ENCODE peak calls at places on chromosomes 12 and 14, in six cellular contexts. One of them, this sample, is unnamed.

GRCh38 chr12:106107566-106107965 is 31.2 kb downstream of the NUAK1 start:
- DNase-seq in stomach: no peak
- DNase-seq in activated CD8-positive, alpha-beta memory T cell treated with anti-CD3 and anti-CD28 coated beads for 48 hours: no peak
- DNase-seq in tibial nerve: no peak
- DNase-seq in psoas muscle: no peak
- DNase-seq in stimulated activated CD8-positive, alpha-beta memory T cell treated with anti-CD3 and anti-CD28 coated beads, Interleukin-4, amount 100 ng/mL, for 24 hours: no peak
- DNase-seq in this sample: no peak

GRCh38 chr14:58826845-58827686 is 189.3 kb downstream of the DACT1 start:
- DNase-seq in stomach: no peak
- DNase-seq in activated CD8-positive, alpha-beta memory T cell treated with anti-CD3 and anti-CD28 coated beads for 48 hours: no peak
- DNase-seq in tibial nerve: no peak
- DNase-seq in psoas muscle: no peak
- DNase-seq in stimulated activated CD8-positive, alpha-beta memory T cell treated with anti-CD3 and anti-CD28 coated beads, Interleukin-4, amount 100 ng/mL, for 24 hours: no peak
- DNase-seq in this sample: no peak

GRCh38 chr12:25463005-25463404 is 90.1 kb downstream of the LMNTD1 start:
- DNase-seq in stomach: no peak
- DNase-seq in activated CD8-positive, alpha-beta memory T cell treated with anti-CD3 and anti-CD28 coated beads for 48 hours: no peak
- DNase-seq in tibial nerve: no peak
- DNase-seq in psoas muscle: no peak
- DNase-seq in stimulated activated CD8-positive, alpha-beta memory T cell treated with anti-CD3 and anti-CD28 coated beads, Interleukin-4, amount 100 ng/mL, for 24 hours: no peak
- DNase-seq in this sample: no peak

GRCh38 chr14:33848706-33849454 is 102.0 kb downstream of the EGLN3 start:
- DNase-seq in stomach: peak
- DNase-seq in activated CD8-positive, alpha-beta memory T cell treated with anti-CD3 and anti-CD28 coated beads for 48 hours: no peak
- DNase-seq in tibial nerve: no peak
- DNase-seq in psoas muscle: peak
- DNase-seq in stimulated activated CD8-positive, alpha-beta memory T cell treated with anti-CD3 and anti-CD28 coated beads, Interleukin-4, amount 100 ng/mL, for 24 hours: no peak
- DNase-seq in this sample: peak

GRCh38 chr14:89621009-89621421 is 204.0 kb upstream of the FOXN3 start:
- DNase-seq in stomach: no peak
- DNase-seq in activated CD8-positive, alpha-beta memory T cell treated with anti-CD3 and anti-CD28 coated beads for 48 hours: peak
- DNase-seq in tibial nerve: no peak
- DNase-seq in psoas muscle: no peak
- DNase-seq in stimulated activated CD8-positive, alpha-beta memory T cell treated with anti-CD3 and anti-CD28 coated beads, Interleukin-4, amount 100 ng/mL, for 24 hours: no peak
- DNase-seq in this sample: no peak

GRCh38 chr14:104298458-104298857 is 160.1 kb downstream of the KIF26A start:
- DNase-seq in stomach: no peak
- DNase-seq in activated CD8-positive, alpha-beta memory T cell treated with anti-CD3 and anti-CD28 coated beads for 48 hours: no peak
- DNase-seq in tibial nerve: no peak
- DNase-seq in psoas muscle: no peak
- DNase-seq in stimulated activated CD8-positive, alpha-beta memory T cell treated with anti-CD3 and anti-CD28 coated beads, Interleukin-4, amount 100 ng/mL, for 24 hours: no peak
- DNase-seq in this sample: no peak

GRCh38 chr12:15719230-15719629 is 70.0 kb downstream of the EPS8 start:
- DNase-seq in stomach: no peak
- DNase-seq in activated CD8-positive, alpha-beta memory T cell treated with anti-CD3 and anti-CD28 coated beads for 48 hours: no peak
- DNase-seq in tibial nerve: no peak
- DNase-seq in psoas muscle: no peak
- DNase-seq in stimulated activated CD8-positive, alpha-beta memory T cell treated with anti-CD3 and anti-CD28 coated beads, Interleukin-4, amount 100 ng/mL, for 24 hours: no peak
- DNase-seq in this sample: no peak

GRCh38 chr12:124352839-124353238 is 57.9 kb downstream of the RFLNA start:
- DNase-seq in stomach: peak
- DNase-seq in activated CD8-positive, alpha-beta memory T cell treated with anti-CD3 and anti-CD28 coated beads for 48 hours: no peak
- DNase-seq in tibial nerve: no peak
- DNase-seq in psoas muscle: no peak
- DNase-seq in stimulated activated CD8-positive, alpha-beta memory T cell treated with anti-CD3 and anti-CD28 coated beads, Interleukin-4, amount 100 ng/mL, for 24 hours: no peak
- DNase-seq in this sample: no peak

GRCh38 chr14:36498938-36499337 is 21.1 kb downstream of the NKX2-1 start:
- DNase-seq in stomach: no peak
- DNase-seq in activated CD8-positive, alpha-beta memory T cell treated with anti-CD3 and anti-CD28 coated beads for 48 hours: no peak
- DNase-seq in tibial nerve: no peak
- DNase-seq in psoas muscle: no peak
- DNase-seq in stimulated activated CD8-positive, alpha-beta memory T cell treated with anti-CD3 and anti-CD28 coated beads, Interleukin-4, amount 100 ng/mL, for 24 hours: no peak
- DNase-seq in this sample: no peak

GRCh38 chr12:85711735-85712390 is 124.3 kb downstream of the RASSF9 start:
- DNase-seq in stomach: no peak
- DNase-seq in activated CD8-positive, alpha-beta memory T cell treated with anti-CD3 and anti-CD28 coated beads for 48 hours: no peak
- DNase-seq in tibial nerve: peak
- DNase-seq in psoas muscle: peak
- DNase-seq in stimulated activated CD8-positive, alpha-beta memory T cell treated with anti-CD3 and anti-CD28 coated beads, Interleukin-4, amount 100 ng/mL, for 24 hours: no peak
- DNase-seq in this sample: no peak

GRCh38 chr12:123576611-123577010 is 7.7 kb upstream of the TMED2 start:
- DNase-seq in stomach: no peak
- DNase-seq in activated CD8-positive, alpha-beta memory T cell treated with anti-CD3 and anti-CD28 coated beads for 48 hours: no peak
- DNase-seq in tibial nerve: no peak
- DNase-seq in psoas muscle: no peak
- DNase-seq in stimulated activated CD8-positive, alpha-beta memory T cell treated with anti-CD3 and anti-CD28 coated beads, Interleukin-4, amount 100 ng/mL, for 24 hours: no peak
- DNase-seq in this sample: no peak

GRCh38 chr14:84874436-84874835 is 655.5 kb upstream of the FLRT2 start:
- DNase-seq in stomach: no peak
- DNase-seq in activated CD8-positive, alpha-beta memory T cell treated with anti-CD3 and anti-CD28 coated beads for 48 hours: no peak
- DNase-seq in tibial nerve: no peak
- DNase-seq in psoas muscle: no peak
- DNase-seq in stimulated activated CD8-positive, alpha-beta memory T cell treated with anti-CD3 and anti-CD28 coated beads, Interleukin-4, amount 100 ng/mL, for 24 hours: no peak
- DNase-seq in this sample: no peak

GRCh38 chr14:94646481-94646880 is 34.3 kb downstream of the SERPINA3 start:
- DNase-seq in stomach: no peak
- DNase-seq in activated CD8-positive, alpha-beta memory T cell treated with anti-CD3 and anti-CD28 coated beads for 48 hours: no peak
- DNase-seq in tibial nerve: no peak
- DNase-seq in psoas muscle: no peak
- DNase-seq in stimulated activated CD8-positive, alpha-beta memory T cell treated with anti-CD3 and anti-CD28 coated beads, Interleukin-4, amount 100 ng/mL, for 24 hours: no peak
- DNase-seq in this sample: no peak

GRCh38 chr12:54967461-54967860 is 17.1 kb downstream of the TESPA1 start:
- DNase-seq in stomach: peak
- DNase-seq in activated CD8-positive, alpha-beta memory T cell treated with anti-CD3 and anti-CD28 coated beads for 48 hours: no peak
- DNase-seq in tibial nerve: no peak
- DNase-seq in psoas muscle: no peak
- DNase-seq in stimulated activated CD8-positive, alpha-beta memory T cell treated with anti-CD3 and anti-CD28 coated beads, Interleukin-4, amount 100 ng/mL, for 24 hours: no peak
- DNase-seq in this sample: no peak

GRCh38 chr12:4120316-4120920 is 153.1 kb upstream of the CCND2 start:
- DNase-seq in stomach: no peak
- DNase-seq in activated CD8-positive, alpha-beta memory T cell treated with anti-CD3 and anti-CD28 coated beads for 48 hours: no peak
- DNase-seq in tibial nerve: no peak
- DNase-seq in psoas muscle: no peak
- DNase-seq in stimulated activated CD8-positive, alpha-beta memory T cell treated with anti-CD3 and anti-CD28 coated beads, Interleukin-4, amount 100 ng/mL, for 24 hours: no peak
- DNase-seq in this sample: no peak

GRCh38 chr14:69288001-69288771 is 28.2 kb downstream of the GALNT16 start:
- DNase-seq in stomach: peak
- DNase-seq in activated CD8-positive, alpha-beta memory T cell treated with anti-CD3 and anti-CD28 coated beads for 48 hours: no peak
- DNase-seq in tibial nerve: no peak
- DNase-seq in psoas muscle: peak
- DNase-seq in stimulated activated CD8-positive, alpha-beta memory T cell treated with anti-CD3 and anti-CD28 coated beads, Interleukin-4, amount 100 ng/mL, for 24 hours: no peak
- DNase-seq in this sample: no peak

GRCh38 chr14:95274874-95275273 is 44.8 kb downstream of the CLMN start:
- DNase-seq in stomach: no peak
- DNase-seq in activated CD8-positive, alpha-beta memory T cell treated with anti-CD3 and anti-CD28 coated beads for 48 hours: no peak
- DNase-seq in tibial nerve: no peak
- DNase-seq in psoas muscle: no peak
- DNase-seq in stimulated activated CD8-positive, alpha-beta memory T cell treated with anti-CD3 and anti-CD28 coated beads, Interleukin-4, amount 100 ng/mL, for 24 hours: no peak
- DNase-seq in this sample: no peak

GRCh38 chr12:79689477-79690155 is 1.1 kb downstream of the PAWR start:
- DNase-seq in stomach: peak
- DNase-seq in activated CD8-positive, alpha-beta memory T cell treated with anti-CD3 and anti-CD28 coated beads for 48 hours: no peak
- DNase-seq in tibial nerve: no peak
- DNase-seq in psoas muscle: peak
- DNase-seq in stimulated activated CD8-positive, alpha-beta memory T cell treated with anti-CD3 and anti-CD28 coated beads, Interleukin-4, amount 100 ng/mL, for 24 hours: no peak
- DNase-seq in this sample: peak

GRCh38 chr12:72256725-72257124 is 15.4 kb upstream of the TRHDE start:
- DNase-seq in stomach: no peak
- DNase-seq in activated CD8-positive, alpha-beta memory T cell treated with anti-CD3 and anti-CD28 coated beads for 48 hours: no peak
- DNase-seq in tibial nerve: no peak
- DNase-seq in psoas muscle: no peak
- DNase-seq in stimulated activated CD8-positive, alpha-beta memory T cell treated with anti-CD3 and anti-CD28 coated beads, Interleukin-4, amount 100 ng/mL, for 24 hours: no peak
- DNase-seq in this sample: no peak

GRCh38 chr14:82432531-82432930 is 898.9 kb upstream of the SEL1L start:
- DNase-seq in stomach: no peak
- DNase-seq in activated CD8-positive, alpha-beta memory T cell treated with anti-CD3 and anti-CD28 coated beads for 48 hours: no peak
- DNase-seq in tibial nerve: no peak
- DNase-seq in psoas muscle: no peak
- DNase-seq in stimulated activated CD8-positive, alpha-beta memory T cell treated with anti-CD3 and anti-CD28 coated beads, Interleukin-4, amount 100 ng/mL, for 24 hours: no peak
- DNase-seq in this sample: no peak

GRCh38 chr14:102250636-102251035 is 54.3 kb downstream of the MOK start:
- DNase-seq in stomach: no peak
- DNase-seq in activated CD8-positive, alpha-beta memory T cell treated with anti-CD3 and anti-CD28 coated beads for 48 hours: no peak
- DNase-seq in tibial nerve: no peak
- DNase-seq in psoas muscle: no peak
- DNase-seq in stimulated activated CD8-positive, alpha-beta memory T cell treated with anti-CD3 and anti-CD28 coated beads, Interleukin-4, amount 100 ng/mL, for 24 hours: no peak
- DNase-seq in this sample: no peak

GRCh38 chr14:96934961-96935360 is 137.8 kb downstream of the VRK1 start:
- DNase-seq in stomach: no peak
- DNase-seq in activated CD8-positive, alpha-beta memory T cell treated with anti-CD3 and anti-CD28 coated beads for 48 hours: no peak
- DNase-seq in tibial nerve: no peak
- DNase-seq in psoas muscle: no peak
- DNase-seq in stimulated activated CD8-positive, alpha-beta memory T cell treated with anti-CD3 and anti-CD28 coated beads, Interleukin-4, amount 100 ng/mL, for 24 hours: no peak
- DNase-seq in this sample: no peak

GRCh38 chr14:100532916-100533630 is 54.1 kb downstream of the BEGAIN start:
- DNase-seq in stomach: peak
- DNase-seq in activated CD8-positive, alpha-beta memory T cell treated with anti-CD3 and anti-CD28 coated beads for 48 hours: no peak
- DNase-seq in tibial nerve: peak
- DNase-seq in psoas muscle: peak
- DNase-seq in stimulated activated CD8-positive, alpha-beta memory T cell treated with anti-CD3 and anti-CD28 coated beads, Interleukin-4, amount 100 ng/mL, for 24 hours: no peak
- DNase-seq in this sample: peak

GRCh38 chr14:68576496-68577244 is 216.2 kb downstream of the ZFP36L1 start:
- DNase-seq in stomach: no peak
- DNase-seq in activated CD8-positive, alpha-beta memory T cell treated with anti-CD3 and anti-CD28 coated beads for 48 hours: no peak
- DNase-seq in tibial nerve: no peak
- DNase-seq in psoas muscle: no peak
- DNase-seq in stimulated activated CD8-positive, alpha-beta memory T cell treated with anti-CD3 and anti-CD28 coated beads, Interleukin-4, amount 100 ng/mL, for 24 hours: no peak
- DNase-seq in this sample: peak

GRCh38 chr14:73786632-73786941 is 65.0 kb upstream of the PTGR2 start:
- DNase-seq in stomach: peak
- DNase-seq in activated CD8-positive, alpha-beta memory T cell treated with anti-CD3 and anti-CD28 coated beads for 48 hours: no peak
- DNase-seq in tibial nerve: no peak
- DNase-seq in psoas muscle: peak
- DNase-seq in stimulated activated CD8-positive, alpha-beta memory T cell treated with anti-CD3 and anti-CD28 coated beads, Interleukin-4, amount 100 ng/mL, for 24 hours: no peak
- DNase-seq in this sample: peak

GRCh38 chr12:22312336-22312735 is 22.2 kb downstream of the ST8SIA1 start:
- DNase-seq in stomach: no peak
- DNase-seq in activated CD8-positive, alpha-beta memory T cell treated with anti-CD3 and anti-CD28 coated beads for 48 hours: no peak
- DNase-seq in tibial nerve: peak
- DNase-seq in psoas muscle: no peak
- DNase-seq in stimulated activated CD8-positive, alpha-beta memory T cell treated with anti-CD3 and anti-CD28 coated beads, Interleukin-4, amount 100 ng/mL, for 24 hours: no peak
- DNase-seq in this sample: no peak

GRCh38 chr14:71733210-71733883 is 198.9 kb upstream of the RGS6 start:
- DNase-seq in stomach: no peak
- DNase-seq in activated CD8-positive, alpha-beta memory T cell treated with anti-CD3 and anti-CD28 coated beads for 48 hours: no peak
- DNase-seq in tibial nerve: no peak
- DNase-seq in psoas muscle: no peak
- DNase-seq in stimulated activated CD8-positive, alpha-beta memory T cell treated with anti-CD3 and anti-CD28 coated beads, Interleukin-4, amount 100 ng/mL, for 24 hours: no peak
- DNase-seq in this sample: no peak

GRCh38 chr14:20623798-20624197 is 17.7 kb downstream of the OR6S1 start:
- DNase-seq in stomach: no peak
- DNase-seq in activated CD8-positive, alpha-beta memory T cell treated with anti-CD3 and anti-CD28 coated beads for 48 hours: no peak
- DNase-seq in tibial nerve: no peak
- DNase-seq in psoas muscle: no peak
- DNase-seq in stimulated activated CD8-positive, alpha-beta memory T cell treated with anti-CD3 and anti-CD28 coated beads, Interleukin-4, amount 100 ng/mL, for 24 hours: no peak
- DNase-seq in this sample: no peak

GRCh38 chr12:117441751-117442150 is 80.3 kb upstream of the NOS1 start:
- DNase-seq in stomach: no peak
- DNase-seq in activated CD8-positive, alpha-beta memory T cell treated with anti-CD3 and anti-CD28 coated beads for 48 hours: no peak
- DNase-seq in tibial nerve: no peak
- DNase-seq in psoas muscle: peak
- DNase-seq in stimulated activated CD8-positive, alpha-beta memory T cell treated with anti-CD3 and anti-CD28 coated beads, Interleukin-4, amount 100 ng/mL, for 24 hours: no peak
- DNase-seq in this sample: no peak

GRCh38 chr12:5480953-5481300 is 49.0 kb downstream of the NTF3 start:
- DNase-seq in stomach: no peak
- DNase-seq in activated CD8-positive, alpha-beta memory T cell treated with anti-CD3 and anti-CD28 coated beads for 48 hours: no peak
- DNase-seq in tibial nerve: no peak
- DNase-seq in psoas muscle: no peak
- DNase-seq in stimulated activated CD8-positive, alpha-beta memory T cell treated with anti-CD3 and anti-CD28 coated beads, Interleukin-4, amount 100 ng/mL, for 24 hours: no peak
- DNase-seq in this sample: peak

GRCh38 chr12:104562763-104563162 is 106.0 kb downstream of the CHST11 start:
- DNase-seq in stomach: no peak
- DNase-seq in activated CD8-positive, alpha-beta memory T cell treated with anti-CD3 and anti-CD28 coated beads for 48 hours: no peak
- DNase-seq in tibial nerve: no peak
- DNase-seq in psoas muscle: no peak
- DNase-seq in stimulated activated CD8-positive, alpha-beta memory T cell treated with anti-CD3 and anti-CD28 coated beads, Interleukin-4, amount 100 ng/mL, for 24 hours: no peak
- DNase-seq in this sample: no peak

GRCh38 chr12:108257004-108257403 is 82.1 kb downstream of the CMKLR1 start:
- DNase-seq in stomach: no peak
- DNase-seq in activated CD8-positive, alpha-beta memory T cell treated with anti-CD3 and anti-CD28 coated beads for 48 hours: no peak
- DNase-seq in tibial nerve: no peak
- DNase-seq in psoas muscle: no peak
- DNase-seq in stimulated activated CD8-positive, alpha-beta memory T cell treated with anti-CD3 and anti-CD28 coated beads, Interleukin-4, amount 100 ng/mL, for 24 hours: no peak
- DNase-seq in this sample: no peak

GRCh38 chr12:13288501-13288900 is 92.0 kb downstream of the EMP1 start:
- DNase-seq in stomach: no peak
- DNase-seq in activated CD8-positive, alpha-beta memory T cell treated with anti-CD3 and anti-CD28 coated beads for 48 hours: no peak
- DNase-seq in tibial nerve: no peak
- DNase-seq in psoas muscle: no peak
- DNase-seq in stimulated activated CD8-positive, alpha-beta memory T cell treated with anti-CD3 and anti-CD28 coated beads, Interleukin-4, amount 100 ng/mL, for 24 hours: no peak
- DNase-seq in this sample: no peak

GRCh38 chr12:34306133-34306830 is 284.0 kb downstream of the ALG10 start:
- DNase-seq in stomach: no peak
- DNase-seq in activated CD8-positive, alpha-beta memory T cell treated with anti-CD3 and anti-CD28 coated beads for 48 hours: no peak
- DNase-seq in tibial nerve: no peak
- DNase-seq in psoas muscle: no peak
- DNase-seq in stimulated activated CD8-positive, alpha-beta memory T cell treated with anti-CD3 and anti-CD28 coated beads, Interleukin-4, amount 100 ng/mL, for 24 hours: no peak
- DNase-seq in this sample: no peak

GRCh38 chr14:35317820-35318219 is 25.6 kb downstream of the PSMA6 start:
- DNase-seq in stomach: no peak
- DNase-seq in activated CD8-positive, alpha-beta memory T cell treated with anti-CD3 and anti-CD28 coated beads for 48 hours: no peak
- DNase-seq in tibial nerve: no peak
- DNase-seq in psoas muscle: no peak
- DNase-seq in stimulated activated CD8-positive, alpha-beta memory T cell treated with anti-CD3 and anti-CD28 coated beads, Interleukin-4, amount 100 ng/mL, for 24 hours: no peak
- DNase-seq in this sample: no peak

GRCh38 chr12:16348435-16349131 is 1.1 kb downstream of the MGST1 start:
- DNase-seq in stomach: no peak
- DNase-seq in activated CD8-positive, alpha-beta memory T cell treated with anti-CD3 and anti-CD28 coated beads for 48 hours: no peak
- DNase-seq in tibial nerve: no peak
- DNase-seq in psoas muscle: no peak
- DNase-seq in stimulated activated CD8-positive, alpha-beta memory T cell treated with anti-CD3 and anti-CD28 coated beads, Interleukin-4, amount 100 ng/mL, for 24 hours: no peak
- DNase-seq in this sample: no peak

GRCh38 chr12:1932264-1932777 is 13.9 kb upstream of the CACNA2D4 start:
- DNase-seq in stomach: peak
- DNase-seq in activated CD8-positive, alpha-beta memory T cell treated with anti-CD3 and anti-CD28 coated beads for 48 hours: no peak
- DNase-seq in tibial nerve: no peak
- DNase-seq in psoas muscle: no peak
- DNase-seq in stimulated activated CD8-positive, alpha-beta memory T cell treated with anti-CD3 and anti-CD28 coated beads, Interleukin-4, amount 100 ng/mL, for 24 hours: no peak
- DNase-seq in this sample: no peak

GRCh38 chr12:8033153-8034044 is 883 bp downstream of the FOXJ2 start:
- DNase-seq in stomach: no peak
- DNase-seq in activated CD8-positive, alpha-beta memory T cell treated with anti-CD3 and anti-CD28 coated beads for 48 hours: no peak
- DNase-seq in tibial nerve: peak
- DNase-seq in psoas muscle: peak
- DNase-seq in stimulated activated CD8-positive, alpha-beta memory T cell treated with anti-CD3 and anti-CD28 coated beads, Interleukin-4, amount 100 ng/mL, for 24 hours: peak
- DNase-seq in this sample: peak